ENCODE peak calls at places on chromosomes 5 and 9, in nine cellular contexts. T is heart right ventricle, F is fibroblast of lung, L is RWPE1, S is cardiac muscle cell, V is coronary artery, Q is sigmoid colon, O is nephron progenitor cell, I is progenitor cell of endocrine pancreas. K is an unnamed sample.
A peak's percentile ranks its signal among the peaks of the same experiment; 100 is the strongest.

GRCh38 chr9:38068616-38068865 is 486 bp downstream of the SHB start:
- DNase-seq in T (no peak), Q (peak; percentile 73), F (peak; percentile 58), V (no peak), L (no peak), S (peak; percentile 67), I (no peak), O (peak; percentile 49), K (peak; percentile 55)

GRCh38 chr5:34977934-34978616 is 48.7 kb downstream of the DNAJC21 start:
- DNase-seq in Q (no peak), I (no peak), L (no peak), T (no peak), O (no peak), V (no peak), S (no peak), F (no peak), K (no peak)

GRCh38 chr5:143955140-143955539 is 143.2 kb downstream of the HMHB1 start:
- DNase-seq in T (peak; percentile 61), S (peak; percentile 69), I (no peak), V (no peak), F (no peak), Q (no peak), O (no peak), L (no peak), K (no peak)

GRCh38 chr5:154111214-154111613 is 72.4 kb downstream of the MFAP3 start:
- DNase-seq in I (no peak), T (no peak), F (no peak), Q (no peak), L (no peak), O (no peak), S (no peak), V (no peak), K (no peak)

GRCh38 chr5:133847886-133848285 is 120.5 kb downstream of the C5orf15 start:
- DNase-seq in Q (peak; percentile 43), L (no peak), O (no peak), S (no peak), F (no peak), I (no peak), T (no peak), V (peak; percentile 65), K (no peak)

GRCh38 chr9:97511762-97512429 is 10.4 kb downstream of the TMOD1 start:
- DNase-seq in T (no peak), S (no peak), Q (no peak), F (no peak), V (no peak), O (no peak), I (no peak), L (no peak), K (no peak)

GRCh38 chr5:75632321-75632720 is 21.1 kb downstream of the ANKDD1B start:
- DNase-seq in F (no peak), L (no peak), Q (no peak), I (no peak), S (no peak), V (no peak), T (peak; percentile 27), O (no peak), K (no peak)

GRCh38 chr9:75823136-75823535 is 67.3 kb upstream of the PCSK5 start:
- DNase-seq in Q (no peak), F (no peak), O (no peak), L (no peak), V (no peak), I (no peak), T (no peak), S (no peak), K (no peak)

GRCh38 chr5:554284-554988 is 30.2 kb upstream of the SLC9A3 start:
- DNase-seq in V (peak; percentile 19), S (no peak), O (no peak), T (no peak), F (no peak), Q (peak; percentile 5), L (no peak), I (no peak), K (no peak)

DNA sequence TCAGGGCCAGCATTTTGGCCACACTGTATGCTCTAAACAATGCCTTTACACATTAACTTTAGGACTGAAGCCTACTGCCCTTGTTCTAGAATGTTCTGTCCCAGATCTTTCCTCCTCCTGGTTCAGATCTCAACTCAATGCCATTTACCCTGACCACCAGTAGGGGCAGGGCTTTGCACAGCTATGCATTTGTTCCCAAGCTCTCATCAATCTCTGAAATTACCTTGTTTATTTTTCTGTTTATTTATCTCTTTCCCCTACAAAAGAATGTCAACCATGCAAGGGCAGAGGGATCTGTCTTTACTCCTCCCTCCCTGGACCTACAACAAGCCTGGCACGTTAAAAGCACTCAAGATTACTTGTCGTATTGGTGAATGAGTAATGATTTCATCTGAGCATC is 612.9 kb downstream of the BNC2 start:
- DNase-seq in I (no peak), Q (no peak), V (no peak), F (no peak), O (no peak), L (peak; percentile 27), S (peak; percentile 40), T (no peak), K (no peak)
- TF ChIP-seq CTCF in I (peak; percentile 53), Q (peak; percentile 17), V (no peak), F (peak; percentile 62), O (peak; percentile 51), L (no peak), S (peak; percentile 69), T (peak; percentile 53), K (peak; percentile 45)

GRCh38 chr9:95088421-95089161 is 228.9 kb downstream of the FANCC start:
- DNase-seq in O (no peak), S (no peak), Q (peak; percentile 68), L (no peak), I (no peak), F (no peak), T (no peak), V (no peak), K (no peak)

GRCh38 chr9:95085861-95086563 is 231.5 kb downstream of the FANCC start:
- DNase-seq in O (no peak), F (no peak), Q (peak; percentile 78), L (no peak), T (no peak), V (no peak), I (no peak), S (no peak), K (no peak)

GRCh38 chr9:95089257-95089873 is 228.1 kb downstream of the FANCC start:
- DNase-seq in Q (peak; percentile 69), V (no peak), O (no peak), T (no peak), S (no peak), F (no peak), L (no peak), I (no peak), K (no peak)

GRCh38 chr9:95086564-95086955 is 230.9 kb downstream of the FANCC start:
- DNase-seq in L (no peak), V (no peak), T (no peak), F (no peak), I (no peak), Q (no peak), S (no peak), O (no peak), K (no peak)

DNA sequence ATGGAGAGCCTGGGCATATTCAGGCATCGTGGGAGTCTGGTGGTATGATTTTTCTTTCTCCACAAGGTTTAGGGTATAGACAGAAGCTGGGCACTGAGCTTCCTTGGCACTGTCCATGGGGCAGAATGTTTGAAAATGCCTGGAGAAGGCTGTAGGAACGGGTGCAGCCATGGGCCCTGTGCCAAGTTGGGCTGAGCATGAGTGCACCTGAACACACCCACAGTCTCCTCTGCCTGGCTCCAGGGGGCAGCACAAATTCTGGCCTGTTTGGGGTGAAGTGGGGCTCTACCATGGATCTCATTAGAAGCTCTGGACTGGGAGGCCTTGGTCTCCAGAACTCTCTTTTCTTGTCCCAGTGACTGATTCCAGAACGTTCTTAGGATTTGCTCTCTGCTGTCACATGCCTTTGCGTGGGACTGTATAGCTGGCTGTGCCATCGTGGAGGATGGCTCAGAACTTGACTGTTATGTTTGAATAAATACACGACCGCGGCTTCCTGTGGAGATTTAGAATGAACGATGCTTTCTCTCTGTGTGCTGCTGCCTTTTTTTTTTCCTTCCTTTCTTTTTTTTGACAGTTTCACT is 229.8 kb downstream of the FANCC start:
- DNase-seq in I (no peak), S (no peak), O (no peak), L (peak; percentile 62), V (no peak), T (no peak), Q (peak; percentile 72), F (no peak), K (no peak)
- TF ChIP-seq CTCF in I (no peak), S (no peak), O (no peak), L (no peak), V (no peak), T (no peak), Q (no peak), F (no peak), K (no peak)

GRCh38 chr9:92345582-92345981 is 19.8 kb downstream of the CENPP start:
- DNase-seq in F (no peak), S (no peak), I (no peak), V (no peak), O (no peak), T (no peak), Q (no peak), L (no peak), K (no peak)

GRCh38 chr9:92341578-92341977 is 15.8 kb downstream of the CENPP start:
- DNase-seq in T (no peak), V (no peak), L (no peak), Q (no peak), S (no peak), I (no peak), F (no peak), O (no peak), K (no peak)

DNA sequence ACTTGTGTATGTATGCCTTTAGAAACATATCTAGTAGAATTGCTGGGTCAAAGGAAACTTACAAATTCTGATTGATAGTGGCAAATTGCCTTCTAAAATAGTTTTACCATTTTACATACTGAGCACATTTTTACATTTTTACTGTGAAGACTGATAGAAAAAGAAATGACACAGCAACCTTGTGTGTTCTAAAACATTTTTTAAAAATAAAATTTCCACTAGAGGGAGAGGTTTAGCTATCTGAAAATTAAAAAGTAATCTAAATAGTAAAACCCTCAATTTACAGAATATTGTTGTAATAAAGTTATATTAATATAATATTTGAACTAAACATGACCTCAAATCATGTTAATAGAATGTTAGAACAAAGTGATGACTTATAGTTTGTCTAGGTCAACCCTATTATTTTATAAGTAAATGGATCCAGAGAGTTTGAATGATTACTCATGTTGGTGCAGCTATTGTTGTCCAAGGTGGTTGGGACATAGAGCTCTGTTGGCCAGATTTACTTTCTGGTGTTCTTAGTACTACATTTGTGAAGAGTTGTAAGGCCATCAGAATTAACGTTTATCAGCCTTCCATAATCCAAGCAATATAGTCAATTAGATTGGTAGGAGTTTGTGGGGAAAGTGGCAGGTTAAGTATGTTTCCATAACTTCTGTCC is 17.2 kb downstream of the CENPP start:
- DNase-seq in I (no peak), S (peak; percentile 23), Q (no peak), L (peak; percentile 34), T (no peak), F (peak; percentile 41), V (no peak), O (no peak), K (no peak)
- TF ChIP-seq CTCF in I (no peak), S (peak; percentile 2), Q (peak; percentile 39), L (peak; percentile 40), T (peak; percentile 33), F (no peak), V (no peak), O (no peak), K (no peak)

DNA sequence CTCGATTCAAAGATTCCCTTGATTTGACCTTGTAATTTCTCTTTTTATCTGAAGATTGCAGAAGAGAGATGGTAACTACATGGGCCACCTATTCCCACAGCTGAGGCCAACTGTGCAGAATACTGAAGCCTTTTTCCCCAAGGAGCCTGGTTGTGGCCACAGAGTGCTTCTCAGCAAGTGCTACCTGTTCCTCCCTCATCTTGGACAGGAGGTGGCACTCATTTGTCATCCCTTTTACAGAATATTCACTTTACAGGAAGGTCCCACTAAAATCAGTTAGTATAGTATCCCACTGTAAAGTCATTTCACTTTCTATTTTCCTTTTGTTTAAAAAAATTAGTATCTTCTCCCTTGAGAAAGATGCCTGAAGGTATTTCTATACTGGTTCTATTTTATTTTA is 346.4 kb downstream of the ARL15 start:
- DNase-seq in V (no peak), I (no peak), T (no peak), L (no peak), F (no peak), Q (no peak), O (no peak), S (no peak), K (no peak)
- TF ChIP-seq CTCF in V (no peak), I (no peak), T (no peak), L (no peak), F (no peak), Q (no peak), O (no peak), S (no peak), K (no peak)